ENCODE peak calls at places on chromosomes 2 and 18, in six cellular contexts. Q, C, K, M, I and Z are unnamed samples. For H3K27me3 and H3K9me3, the result is how much of the 10 kb centered on the place peaks cover.

GRCh38 chr2:203656522-203657287 is 49.7 kb upstream of the CD28 start:
- DNase-seq in M (peak), I (peak), Q (no peak), K (peak), C (no peak), Z (no peak)

GRCh38 chr18:3305354-3305762 is 43.4 kb downstream of the MYL12B start:
- DNase-seq in Q (no peak), I (no peak), K (no peak), M (peak), C (no peak), Z (peak)

GRCh38 chr2:189096769-189097447 is 82.7 kb downstream of the COL5A2 start:
- DNase-seq in K (no peak), Q (no peak), M (peak), I (no peak), C (no peak), Z (no peak)

GRCh38 chr2:212912445-212913103 is 238.8 kb downstream of the IKZF2 start:
- DNase-seq in I (no peak), M (peak), Q (no peak), K (no peak), C (no peak), Z (peak)

GRCh38 chr2:75177427-75177826 is 21.9 kb downstream of the TACR1 start:
- DNase-seq in C (no peak), K (no peak), Q (no peak), I (no peak), M (no peak), Z (no peak)

GRCh38 chr2:129056959-129057317 is 738.3 kb upstream of the HS6ST1 start:
- DNase-seq in Q (no peak), K (no peak), I (no peak), C (no peak), M (no peak), Z (no peak)

GRCh38 chr2:216115224-216115582 is 6.1 kb downstream of the XRCC5 start:
- DNase-seq in C (no peak), I (no peak), K (no peak), M (peak), Q (no peak), Z (no peak)

GRCh38 chr2:239146011-239146641 is 254.7 kb downstream of the HDAC4 start:
- DNase-seq in I (no peak), M (no peak), K (no peak), Q (no peak), C (no peak), Z (no peak)

GRCh38 chr2:165675551-165675968 is 118.5 kb downstream of the GALNT3 start:
- DNase-seq in M (peak), C (no peak), I (no peak), Q (no peak), K (no peak), Z (no peak)

GRCh38 chr2:85578243-85579180 is 1.1 kb downstream of the VAMP8 start:
- DNase-seq in K (peak), M (no peak), I (peak), Q (no peak), C (no peak), Z (no peak)
- H3K4me3 ChIP-seq in K (no peak), M (peak), I (no peak), Q (peak), C (peak), Z (no peak)

DNA sequence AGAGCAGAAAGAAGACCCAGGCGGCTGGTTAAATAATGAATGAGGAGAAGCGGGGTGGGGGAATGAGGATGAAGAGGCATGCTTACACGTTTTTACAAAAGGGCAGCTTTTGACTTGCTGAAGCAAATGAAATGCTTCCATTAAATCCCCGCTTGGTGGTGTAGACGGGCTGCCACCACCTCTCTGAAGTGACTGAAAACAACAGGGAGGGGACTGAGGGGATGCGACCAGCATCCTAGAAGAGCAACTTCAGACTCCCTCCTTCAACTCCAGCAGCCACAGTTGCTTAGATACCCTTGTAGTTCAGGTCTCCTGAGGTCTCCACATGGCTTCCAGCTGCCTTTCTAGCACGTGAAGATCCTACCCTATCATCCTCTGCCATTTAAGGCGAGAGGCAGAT is 65.7 kb downstream of the CACNB4 start:
- DNase-seq in C (peak), I (no peak), Q (no peak), M (no peak), K (no peak), Z (no peak)
- H3K27me3 ChIP-seq in C (under half), I (under half), Q (under half), M (under half), K (under half), Z (under half)

GRCh38 chr2:109154226-109154625 is 25.2 kb downstream of the SH3RF3 start:
- DNase-seq in C (no peak), I (no peak), M (no peak), K (no peak), Q (no peak), Z (no peak)
- H3K9me3 ChIP-seq in C (under half), I (under half), M (under half), K (under half), Q (under half), Z (under half)

DNA sequence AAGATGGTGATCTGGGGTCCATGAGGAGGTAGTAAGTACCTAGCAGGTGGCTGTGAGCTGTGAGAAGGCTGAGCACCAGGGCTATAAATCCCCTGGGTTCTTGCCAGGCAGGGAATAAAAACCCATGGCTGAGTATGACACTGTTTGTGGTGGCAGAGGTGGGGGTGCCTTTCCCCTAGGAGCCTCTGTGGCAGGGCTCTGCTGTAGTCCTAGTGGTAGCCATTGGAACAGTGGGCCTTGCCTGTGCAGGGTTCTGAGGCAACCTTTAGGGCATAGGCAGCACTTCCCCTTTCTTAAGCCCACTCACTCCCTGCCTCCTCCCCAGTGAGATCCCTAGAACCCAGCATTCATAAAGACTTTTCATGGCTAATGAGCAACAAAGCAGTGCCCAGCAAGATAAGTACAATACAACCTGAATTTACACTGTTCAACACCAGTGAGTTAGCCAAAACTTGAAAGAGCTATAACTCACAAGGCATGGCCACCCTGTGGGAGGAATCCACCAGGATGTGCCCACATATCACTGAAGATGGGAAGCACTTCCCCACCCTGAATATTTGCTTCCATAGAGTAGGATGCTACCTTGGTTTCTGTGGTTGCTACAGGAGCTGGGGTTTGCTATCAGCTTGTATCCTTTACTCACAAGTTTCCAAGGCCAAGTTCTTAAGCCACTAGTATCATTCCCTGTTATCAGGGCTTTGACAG is 100.9 kb upstream of the NEUROD1 start:
- DNase-seq in Q (no peak), K (no peak), C (no peak), M (no peak), I (no peak), Z (no peak)
- H3K4me3 ChIP-seq in Q (no peak), K (no peak), C (no peak), M (no peak), I (no peak), Z (no peak)

DNA sequence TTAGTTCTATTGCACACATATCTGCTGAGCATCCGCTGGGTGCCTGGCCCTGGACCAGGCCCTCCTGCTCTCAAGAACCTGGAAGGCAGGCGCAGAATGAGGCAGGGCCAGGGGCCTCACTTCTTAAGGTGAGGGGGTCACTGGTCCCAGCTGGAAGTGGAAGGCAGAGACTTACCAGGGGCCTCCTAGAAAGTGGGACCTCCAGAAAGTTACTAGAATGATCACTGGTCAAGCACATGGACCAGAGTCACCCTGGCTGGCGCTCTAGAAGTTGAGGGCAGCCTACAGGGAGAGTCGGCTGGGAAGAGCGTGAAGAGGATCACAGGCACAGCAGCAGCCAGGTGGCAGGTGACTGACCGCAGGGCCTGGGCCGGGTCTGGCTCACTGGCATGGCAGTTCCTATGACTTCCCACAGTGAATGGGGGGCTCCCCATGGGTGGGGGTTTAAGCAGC is 26.1 kb upstream of the MAL start:
- DNase-seq in M (no peak), Q (no peak), C (no peak), K (no peak), I (no peak), Z (no peak)
- H3K27me3 ChIP-seq in M (under half), Q (under half), C (under half), K (under half), I (under half), Z (under half)

GRCh38 chr2:38591152-38591551 is 11.6 kb downstream of the HNRNPLL start:
- DNase-seq in Q (no peak), I (no peak), M (no peak), C (no peak), K (no peak), Z (no peak)

GRCh38 chr2:38586926-38587325 is 15.8 kb downstream of the HNRNPLL start:
- DNase-seq in K (no peak), C (no peak), M (no peak), Q (no peak), I (no peak), Z (no peak)

GRCh38 chr2:38592951-38593350 is 9.8 kb downstream of the HNRNPLL start:
- DNase-seq in C (no peak), I (no peak), M (peak), K (no peak), Q (no peak), Z (no peak)

DNA sequence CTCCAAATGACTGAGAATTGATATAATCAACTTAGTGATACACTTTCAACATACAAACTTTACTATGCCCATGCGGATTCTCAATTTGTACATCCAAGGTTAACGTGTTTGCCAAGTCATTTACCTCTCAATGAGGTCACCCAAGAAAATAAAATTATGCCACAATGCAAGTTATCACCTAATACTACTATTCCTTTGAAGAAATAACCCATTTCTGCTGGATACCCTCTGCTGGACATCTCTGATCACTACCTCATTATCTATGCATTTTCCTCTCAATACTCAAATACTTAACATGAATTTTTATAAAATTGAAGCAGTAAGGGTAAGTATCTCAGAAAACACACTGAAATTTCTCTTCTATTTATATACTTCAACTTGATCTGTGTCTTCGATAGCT is 12.7 kb downstream of the HNRNPLL start:
- DNase-seq in C (no peak), M (no peak), K (no peak), Q (no peak), I (no peak), Z (no peak)
- H3K9me3 ChIP-seq in C (under half), M (under half), K (under half), Q (under half), I (under half), Z (under half)

GRCh38 chr18:67241292-67241691 is 275.2 kb downstream of the DSEL start:
- DNase-seq in I (no peak), C (no peak), K (no peak), M (no peak), Q (no peak), Z (no peak)
- H3K4me3 ChIP-seq in I (no peak), C (no peak), K (no peak), M (no peak), Q (no peak), Z (no peak)

GRCh38 chr2:118349365-118349764 is 261.1 kb downstream of the INSIG2 start:
- DNase-seq in M (no peak), K (no peak), C (no peak), I (no peak), Q (no peak), Z (no peak)
- H3K27me3 ChIP-seq in M (under half), K (under half), C (under half), I (under half), Q (under half), Z (under half)

DNA sequence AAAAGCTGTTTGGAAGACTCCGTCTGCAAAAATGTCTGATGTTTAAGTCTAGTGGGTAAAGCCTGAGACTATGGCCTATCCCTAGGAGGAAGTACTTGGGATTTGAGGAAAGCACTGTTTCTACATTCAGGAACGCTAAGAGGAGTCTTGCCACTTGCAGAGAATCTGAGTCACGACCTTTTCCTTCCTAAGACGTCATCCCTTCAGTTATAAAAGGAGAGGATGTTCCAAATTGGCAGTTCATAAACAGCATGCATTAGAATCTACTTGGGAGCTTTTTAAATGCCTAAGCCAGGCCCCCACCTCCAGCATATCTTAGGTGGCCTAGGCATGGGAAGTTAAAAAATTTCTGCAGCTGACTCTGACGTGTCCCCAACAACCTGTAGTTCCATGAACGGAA is 125.9 kb downstream of the TTC32 start:
- DNase-seq in K (no peak), I (no peak), M (no peak), Q (no peak), C (no peak), Z (no peak)
- H3K9me3 ChIP-seq in K (under half), I (under half), M (under half), Q (under half), C (under half), Z (under half)

DNA sequence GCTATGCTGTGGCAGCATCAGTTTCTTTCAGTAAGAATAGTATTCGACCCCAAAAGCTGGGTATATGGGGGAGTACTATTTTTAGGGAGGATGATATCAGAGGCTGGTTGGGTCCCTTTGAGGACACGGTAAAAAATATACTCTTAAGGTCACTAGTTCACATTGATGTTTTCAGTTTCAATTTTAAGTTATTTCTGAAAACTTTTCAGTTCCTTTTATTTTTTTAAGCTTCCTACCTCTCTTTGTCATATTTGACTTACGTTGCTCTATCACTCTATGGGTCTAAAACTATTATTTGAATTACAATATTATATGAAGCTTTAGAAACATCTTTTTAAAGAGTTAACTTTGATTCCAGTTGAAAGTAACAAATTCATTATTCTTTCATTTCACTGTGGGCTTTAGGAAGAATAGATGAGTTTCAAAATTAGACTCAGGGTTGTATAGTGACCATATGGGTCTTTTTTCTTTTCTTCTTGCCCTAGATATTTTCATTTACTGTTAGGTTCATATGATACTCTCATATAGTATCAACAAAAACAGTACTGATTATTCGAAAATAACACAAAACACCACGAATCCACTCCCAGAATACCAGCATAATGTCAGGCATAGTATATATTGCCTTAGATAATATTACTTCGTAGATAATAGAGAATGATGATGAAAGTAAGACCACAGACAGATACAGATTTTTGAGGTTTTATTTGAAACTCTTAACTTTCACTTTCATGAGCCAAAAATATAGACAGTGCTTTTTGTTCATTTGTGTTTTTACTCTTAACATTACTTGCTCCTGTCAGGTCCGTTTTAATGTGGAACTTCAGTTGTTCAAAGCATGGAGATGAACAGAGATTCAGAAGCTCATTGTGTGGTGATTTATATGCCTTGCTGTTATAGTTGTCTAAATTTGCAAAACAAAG is 9.8 kb downstream of the RMDN2 start:
- DNase-seq in M (no peak), C (no peak), K (no peak), I (no peak), Q (no peak), Z (no peak)
- H3K4me3 ChIP-seq in M (no peak), C (no peak), K (no peak), I (no peak), Q (no peak), Z (peak)